ENCODE peak calls at places on chromosomes 16 and 17, in four cellular contexts. N is H1, E is HepG2, M is K562. F is an unnamed sample.

GRCh38 chr16:82135844-82136243 is 34.2 kb downstream of the MPHOSPH6 start:
- DNase-seq in N (no peak), E (peak), M (no peak), F (no peak)

GRCh38 chr16:49698416-49698815 is 157.5 kb downstream of the ZNF423 start:
- DNase-seq in N (no peak), E (no peak), M (peak), F (no peak)

GRCh38 chr16:10314317-10314716 is 71.5 kb upstream of the ATF7IP2 start:
- DNase-seq in N (no peak), E (no peak), M (no peak), F (no peak)

GRCh38 chr16:51326131-51326856 is 175.2 kb upstream of the SALL1 start:
- DNase-seq in N (no peak), E (no peak), M (peak), F (no peak)

GRCh38 chr16:19165101-19165500 is 2.9 kb upstream of the SYT17 start:
- DNase-seq in N (no peak), E (no peak), M (no peak), F (no peak)

GRCh38 chr17:76382305-76382802 is 2.1 kb upstream of the SPHK1 start:
- DNase-seq in N (peak), E (peak), M (no peak), F (no peak)

GRCh38 chr16:5649762-5650445 is 552.3 kb upstream of the EEF2KMT start:
- DNase-seq in N (no peak), E (no peak), M (no peak), F (no peak)

GRCh38 chr17:27226611-27227234 is 67.2 kb upstream of the WSB1 start:
- DNase-seq in N (no peak), E (no peak), M (no peak), F (peak)

GRCh38 chr16:28204211-28204610 is 7.6 kb downstream of the XPO6 start:
- DNase-seq in N (no peak), E (no peak), M (no peak), F (no peak)

GRCh38 chr17:10844667-10845387 is 6.9 kb upstream of the PIRT start:
- DNase-seq in N (peak), E (peak), M (peak), F (peak)

GRCh38 chr16:72821551-72821950 is 226.4 kb downstream of the ZFHX3 start:
- DNase-seq in N (no peak), E (no peak), M (no peak), F (no peak)

GRCh38 chr17:31448467-31449077 is 57.1 kb downstream of the RAB11FIP4 start:
- DNase-seq in N (no peak), E (no peak), M (no peak), F (no peak)

GRCh38 chr17:36092228-36092627 is 2.3 kb upstream of the CCL3 start:
- DNase-seq in N (no peak), E (no peak), M (no peak), F (no peak)

GRCh38 chr16:138049-138417 is 440 bp downstream of the NPRL3 start:
- DNase-seq in N (peak), E (no peak), M (peak), F (peak)

GRCh38 chr17:77771998-77772397 is 186.5 kb upstream of the TNRC6C start:
- DNase-seq in N (no peak), E (no peak), M (no peak), F (no peak)

GRCh38 chr17:77771587-77771986 is 186.9 kb upstream of the TNRC6C start:
- DNase-seq in N (no peak), E (no peak), M (no peak), F (no peak)

GRCh38 chr17:77772899-77773358 is 185.6 kb upstream of the TNRC6C start:
- DNase-seq in N (peak), E (no peak), M (no peak), F (no peak)

GRCh38 chr17:77772461-77772897 is 186.0 kb upstream of the TNRC6C start:
- DNase-seq in N (peak), E (peak), M (peak), F (peak)

DNA sequence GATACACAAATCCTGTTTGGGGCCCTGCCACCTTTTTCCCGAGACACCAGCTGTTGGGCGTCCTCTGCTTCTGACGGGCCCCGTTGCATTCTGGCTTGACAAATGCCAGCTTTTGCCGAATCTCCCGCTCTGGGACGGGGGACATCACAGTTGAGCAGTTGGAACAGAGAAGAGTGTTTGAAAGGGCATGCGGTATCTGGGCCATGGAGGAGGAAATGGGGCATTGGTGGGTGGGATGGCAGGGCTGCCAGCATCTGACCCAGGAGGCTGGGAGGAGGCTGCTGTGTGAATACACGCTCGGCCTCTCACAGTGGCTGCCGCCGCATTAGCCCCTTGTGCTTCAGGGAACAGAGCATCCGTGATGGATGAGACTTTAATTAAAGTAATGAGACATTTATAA is 184.3 kb upstream of the TNRC6C start:
- DNase-seq in N (no peak), E (no peak), M (no peak), F (no peak)
- TF ChIP-seq JUN in N (no peak), E (no peak), M (no peak), F (no peak)

GRCh38 chr16:85011846-85012284 is 530 bp upstream of the ZDHHC7 start:
- DNase-seq in N (no peak), E (no peak), M (no peak), F (no peak)

GRCh38 chr16:85017151-85017550 is 5.8 kb upstream of the ZDHHC7 start:
- DNase-seq in N (no peak), E (no peak), M (no peak), F (no peak)

GRCh38 chr16:85015481-85016177 is 4.3 kb upstream of the ZDHHC7 start:
- DNase-seq in N (no peak), E (no peak), M (no peak), F (no peak)

GRCh38 chr16:85010931-85011845 is at the start of gene ZDHHC7:
- DNase-seq in N (peak), E (peak), M (peak), F (peak)

DNA sequence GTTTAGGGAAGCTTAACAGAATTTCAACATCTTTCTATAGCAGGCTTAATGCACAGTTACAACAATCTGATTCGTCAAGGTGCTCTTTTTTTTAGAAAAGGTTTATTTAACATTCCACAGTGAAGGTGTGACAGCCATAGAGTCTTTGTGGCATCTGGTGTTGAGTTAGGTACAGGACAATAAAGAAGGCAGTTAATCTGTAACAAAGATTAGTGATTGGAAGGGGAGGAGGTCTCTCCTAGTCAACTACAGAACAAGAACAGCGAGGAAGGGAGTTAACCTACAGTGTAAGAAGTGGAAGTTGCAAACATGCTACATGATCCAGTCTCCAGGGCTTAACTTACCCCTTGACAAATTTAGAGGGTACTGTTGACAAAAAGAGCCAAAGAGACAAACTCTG is 3.0 kb upstream of the ZDHHC7 start:
- DNase-seq in N (no peak), E (peak), M (no peak), F (no peak)
- TF ChIP-seq MAX in N (no peak), E (no peak), M (no peak), F (no peak)

GRCh38 chr17:64007838-64008282 is 9.7 kb downstream of the PRR29 start:
- DNase-seq in N (peak), E (peak), M (no peak), F (no peak)

GRCh38 chr17:64006361-64007088 is 8.4 kb downstream of the PRR29 start:
- DNase-seq in N (peak), E (peak), M (peak), F (no peak)

GRCh38 chr17:64008830-64009229 is 10.7 kb downstream of the PRR29 start:
- DNase-seq in N (peak), E (no peak), M (no peak), F (no peak)

GRCh38 chr17:64008346-64008745 is 10.2 kb downstream of the PRR29 start:
- DNase-seq in N (no peak), E (no peak), M (no peak), F (no peak)

DNA sequence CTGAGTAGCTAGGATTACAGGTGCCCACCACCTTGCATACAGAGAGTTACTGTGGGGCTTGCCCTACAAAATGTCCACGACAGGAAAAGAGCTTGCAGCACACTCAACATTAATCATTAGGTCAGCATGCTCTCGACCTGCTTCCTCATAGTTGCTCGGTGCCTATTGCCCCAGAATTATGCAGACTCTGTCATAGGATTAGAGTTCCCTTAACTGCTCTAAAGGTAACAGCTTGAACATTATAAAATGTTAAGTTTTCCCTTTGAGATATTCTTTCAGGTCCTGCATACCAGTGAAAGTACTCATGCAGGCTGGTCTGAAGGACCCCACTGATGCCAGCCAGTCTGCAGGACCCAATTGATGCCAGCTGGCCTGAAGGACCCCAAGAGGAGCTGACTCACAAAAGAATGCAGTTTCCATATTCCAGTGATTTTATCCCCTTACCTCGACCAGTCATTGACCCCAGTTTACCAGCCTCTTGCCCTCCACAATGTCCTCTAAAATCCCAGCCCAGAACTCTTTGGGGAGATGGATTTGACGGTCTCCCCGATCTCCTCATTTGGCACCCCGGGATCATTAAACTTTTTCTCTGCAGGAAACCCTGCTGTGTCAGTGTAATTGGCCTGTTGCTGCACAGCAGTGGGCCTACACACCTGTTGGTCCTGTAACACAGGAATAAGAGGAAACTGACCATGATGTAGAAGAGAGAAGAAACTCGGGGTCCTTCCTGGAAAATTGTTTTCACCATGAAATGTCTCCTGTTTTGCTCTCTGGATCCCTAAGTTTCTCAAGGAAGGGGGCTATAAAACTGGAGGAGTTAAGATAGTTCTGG is 10.6 kb downstream of the ICAM2 start:
- DNase-seq in N (peak), E (no peak), M (no peak), F (no peak)
- TF ChIP-seq KDM1A in N (no peak), E (no peak), M (no peak), F (no peak)

DNA sequence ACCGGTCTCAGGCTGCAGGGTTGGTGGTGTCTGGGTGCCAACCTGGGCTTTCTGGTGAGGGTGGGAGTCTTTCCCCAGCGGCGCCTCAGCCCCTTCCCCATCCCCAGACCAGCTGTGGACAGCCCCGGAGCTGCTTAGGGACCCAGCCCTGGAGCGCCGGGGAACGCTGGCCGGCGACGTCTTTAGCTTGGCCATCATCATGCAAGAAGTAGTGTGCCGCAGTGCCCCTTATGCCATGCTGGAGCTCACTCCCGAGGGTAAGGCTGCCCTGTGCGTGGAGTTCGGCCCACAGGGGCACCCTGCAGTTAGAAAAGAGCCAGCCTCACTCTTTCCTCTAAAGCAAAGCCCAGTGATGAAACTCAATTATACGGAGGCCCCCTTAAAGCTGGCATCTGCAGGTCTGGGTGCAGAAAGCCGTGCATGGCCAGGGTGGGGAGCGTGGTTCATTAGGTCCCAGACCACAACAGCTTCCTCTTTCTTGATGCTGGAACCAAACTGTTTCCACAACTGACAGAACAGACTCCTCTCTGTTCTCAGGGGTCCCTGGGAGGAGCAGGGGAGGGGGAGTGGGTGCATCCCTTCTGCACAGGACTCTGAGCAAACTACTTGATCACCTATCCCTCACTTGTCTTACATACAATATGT is 10.7 kb downstream of the GUCY2D start:
- DNase-seq in N (no peak), E (no peak), M (no peak), F (no peak)
- TF ChIP-seq JUN in N (no peak), E (no peak), M (no peak), F (no peak)